ENCODE peak calls at places on chromosomes 3 and 15, in five cellular contexts. X is B cell, G is endothelial cell, I is MM.1S, W is astrocyte of the spinal cord. P is an unnamed sample.

GRCh38 chr3:176799675-176800074 is 397.6 kb downstream of the TBL1XR1 start:
- DNase-seq in X (no peak), G (no peak), I (no peak), W (no peak), P (no peak)

GRCh38 chr3:177193706-177194268 is 3.5 kb downstream of the TBL1XR1 start:
- DNase-seq in X (no peak), G (no peak), I (no peak), W (no peak), P (no peak)

GRCh38 chr3:113697192-113698090 is 999 bp upstream of the USF3 start:
- DNase-seq in X (peak), G (no peak), I (peak), W (no peak), P (peak)

GRCh38 chr3:46695177-46695961 is 1.9 kb upstream of the ALS2CL start:
- DNase-seq in X (no peak), G (peak), I (peak), W (no peak), P (peak)

GRCh38 chr15:101530224-101530958 is 40.9 kb upstream of the PCSK6 start:
- DNase-seq in X (no peak), G (no peak), I (no peak), W (no peak), P (no peak)

GRCh38 chr3:53577486-53577885 is 83.1 kb downstream of the CACNA1D start:
- DNase-seq in X (no peak), G (no peak), I (no peak), W (no peak), P (no peak)

GRCh38 chr15:77836116-77836798 is 203.5 kb upstream of the LINGO1 start:
- DNase-seq in X (no peak), G (no peak), I (no peak), W (peak), P (no peak)

GRCh38 chr3:133891662-133892389 is 3.9 kb downstream of the RAB6B start:
- DNase-seq in X (no peak), G (no peak), I (no peak), W (no peak), P (no peak)

GRCh38 chr3:143121240-143122088 is 1.9 kb downstream of the CHST2 start:
- DNase-seq in X (no peak), G (peak), I (no peak), W (peak), P (peak)

GRCh38 chr3:153026026-153026425 is 136.0 kb upstream of the RAP2B start:
- DNase-seq in X (no peak), G (no peak), I (peak), W (peak), P (no peak)

GRCh38 chr15:39631357-39631756 is 50.5 kb downstream of the THBS1 start:
- DNase-seq in X (no peak), G (no peak), I (no peak), W (peak), P (peak)

GRCh38 chr3:52278510-52279069 is at the start of gene WDR82:
- DNase-seq in X (peak), G (peak), I (peak), W (peak), P (peak)

GRCh38 chr3:64444619-64445317 is 219.5 kb upstream of the PRICKLE2 start:
- DNase-seq in X (no peak), G (no peak), I (peak), W (no peak), P (no peak)

GRCh38 chr3:64141476-64141875 is 83.8 kb downstream of the PRICKLE2 start:
- DNase-seq in X (no peak), G (no peak), I (no peak), W (peak), P (no peak)

GRCh38 chr15:72141171-72142084 is 23.2 kb downstream of the SENP8 start:
- DNase-seq in X (no peak), G (no peak), I (peak), W (no peak), P (peak)

GRCh38 chr3:188058569-188059184 is 95.3 kb upstream of the LPP start:
- DNase-seq in X (no peak), G (no peak), I (no peak), W (no peak), P (no peak)

GRCh38 chr3:179811321-179812095 is 158.7 kb downstream of the USP13 start:
- DNase-seq in X (peak), G (peak), I (peak), W (peak), P (peak)

GRCh38 chr3:183809209-183809608 is 16.2 kb downstream of the MAP6D1 start:
- DNase-seq in X (no peak), G (no peak), I (no peak), W (no peak), P (no peak)

GRCh38 chr3:47420511-47421484 is 40.0 kb downstream of the PTPN23 start:
- DNase-seq in X (peak), G (peak), I (peak), W (peak), P (peak)

GRCh38 chr3:52498134-52499054 is 3.3 kb downstream of the STAB1 start:
- DNase-seq in X (peak), G (no peak), I (no peak), W (peak), P (no peak)

GRCh38 chr3:49841126-49841525 is 15.2 kb downstream of the TRAIP start:
- DNase-seq in X (no peak), G (peak), I (no peak), W (peak), P (peak)

GRCh38 chr15:89685995-89686394 is 4.6 kb downstream of the PEX11A start:
- DNase-seq in X (no peak), G (no peak), I (no peak), W (no peak), P (no peak)

GRCh38 chr15:88658972-88659931 is 20.4 kb downstream of the ISG20 start:
- DNase-seq in X (peak), G (no peak), I (no peak), W (peak), P (no peak)

GRCh38 chr3:42031808-42032475 is 59.2 kb upstream of the TRAK1 start:
- DNase-seq in X (no peak), G (no peak), I (no peak), W (peak), P (no peak)

GRCh38 chr3:20405731-20406130 is 219.7 kb upstream of the SGO1 start:
- DNase-seq in X (no peak), G (no peak), I (no peak), W (peak), P (no peak)

GRCh38 chr3:146187334-146187950 is 26.5 kb upstream of the PLOD2 start:
- DNase-seq in X (no peak), G (peak), I (peak), W (peak), P (peak)

GRCh38 chr3:71195492-71195891 is 388.0 kb downstream of the FOXP1 start:
- DNase-seq in X (no peak), G (no peak), I (no peak), W (peak), P (no peak)

GRCh38 chr3:71197841-71198565 is 385.5 kb downstream of the FOXP1 start:
- DNase-seq in X (no peak), G (no peak), I (no peak), W (no peak), P (no peak)

GRCh38 chr3:71191031-71191482 is 392.5 kb downstream of the FOXP1 start:
- DNase-seq in X (no peak), G (no peak), I (no peak), W (no peak), P (no peak)

GRCh38 chr3:71189480-71189879 is 394.0 kb downstream of the FOXP1 start:
- DNase-seq in X (no peak), G (no peak), I (no peak), W (peak), P (peak)

DNA sequence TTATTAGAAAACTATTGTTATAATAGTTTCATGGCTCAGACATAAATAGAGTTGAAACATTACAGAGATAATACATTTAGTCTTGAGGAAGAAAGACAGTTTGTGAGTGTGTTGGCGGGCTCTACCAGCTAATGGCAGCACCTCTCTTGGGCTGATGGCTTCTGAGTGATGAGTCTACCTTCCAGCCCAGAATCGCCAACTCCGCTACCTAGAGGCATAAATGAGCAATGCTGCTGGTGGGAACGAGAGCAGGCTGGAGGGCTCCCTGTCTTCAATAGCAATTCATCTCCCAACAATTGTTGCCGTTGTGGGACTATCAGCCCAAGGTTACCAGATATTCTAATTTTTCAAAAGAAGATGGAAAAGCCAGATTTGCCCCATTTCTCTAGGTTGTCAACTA is 388.7 kb downstream of the FOXP1 start:
- DNase-seq in X (no peak), G (no peak), I (no peak), W (no peak), P (no peak)
- TF ChIP-seq CTCF in X (no peak), G (no peak), I (no peak), W (no peak), P (no peak)

GRCh38 chr15:32935139-32935538 is 217.3 kb downstream of the GREM1 start:
- DNase-seq in X (no peak), G (no peak), I (no peak), W (no peak), P (no peak)

GRCh38 chr15:32941823-32942222 is 224.0 kb downstream of the GREM1 start:
- DNase-seq in X (no peak), G (no peak), I (no peak), W (no peak), P (no peak)

GRCh38 chr15:32933241-32933640 is 215.4 kb downstream of the GREM1 start:
- DNase-seq in X (no peak), G (no peak), I (no peak), W (no peak), P (no peak)

DNA sequence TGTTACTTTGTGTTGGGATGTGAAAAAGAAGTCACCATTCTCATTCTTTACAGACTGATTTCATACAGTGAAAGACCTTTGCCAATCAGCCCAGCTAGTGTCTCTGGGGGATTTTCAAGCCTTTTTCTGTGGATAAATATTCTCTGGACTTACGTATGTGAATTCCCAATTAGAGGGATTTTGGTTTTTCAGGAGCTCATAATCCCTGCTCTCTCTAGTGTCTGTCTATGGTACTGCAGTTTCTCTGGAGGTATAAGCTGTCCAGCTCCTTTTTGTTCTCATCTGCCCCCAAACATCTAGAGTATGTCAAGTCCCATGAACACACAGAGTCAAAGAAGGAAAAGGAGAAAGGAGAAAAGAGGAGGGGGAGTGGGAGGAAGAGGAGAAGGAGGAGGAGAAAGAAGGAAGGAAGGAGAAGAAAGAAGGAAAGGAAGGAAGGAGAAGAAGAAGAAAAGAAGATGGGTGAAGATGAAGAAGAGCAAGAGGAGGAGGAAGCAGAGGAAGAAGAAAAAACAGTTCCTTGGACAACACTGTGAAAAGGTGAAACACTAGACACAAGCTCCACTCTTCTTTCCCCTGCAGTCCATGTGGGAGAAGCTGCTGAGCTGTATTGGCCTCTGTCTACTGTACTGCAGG is 218.6 kb downstream of the GREM1 start:
- DNase-seq in X (no peak), G (no peak), I (no peak), W (peak), P (no peak)
- TF ChIP-seq CTCF in X (peak), G (peak), I (peak), W (peak), P (no peak)

DNA sequence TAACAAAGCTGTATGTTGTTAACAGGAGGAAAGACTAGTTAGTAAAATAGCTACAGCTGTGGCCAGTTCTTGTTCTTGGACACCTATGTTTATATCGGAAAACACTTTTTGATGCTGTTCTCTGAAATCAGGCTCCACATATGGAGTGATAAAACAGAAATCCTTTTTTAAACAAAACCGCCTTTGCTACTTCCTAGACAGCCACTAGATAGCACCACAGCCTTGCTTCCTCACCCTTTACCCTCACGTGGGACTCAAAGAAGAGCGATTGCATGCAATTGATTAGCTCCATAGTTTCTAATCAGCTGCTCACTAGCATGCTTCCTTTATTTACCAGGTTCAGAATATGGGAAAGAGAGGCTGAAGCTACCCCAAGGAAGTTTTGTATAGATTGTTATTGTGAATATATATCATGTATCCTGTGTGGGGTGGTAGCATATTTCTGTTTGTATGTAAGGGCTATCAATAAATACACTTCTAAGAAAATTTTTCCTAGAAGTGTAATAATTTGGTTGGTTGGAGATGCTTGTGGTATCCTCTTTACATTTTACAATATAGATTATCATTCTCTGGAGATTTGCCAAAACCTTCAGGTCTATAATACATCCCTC is 4.3 kb upstream of the MTFMT start:
- DNase-seq in X (no peak), G (no peak), I (peak), W (peak), P (peak)
- TF ChIP-seq CTCF in X (no peak), G (no peak), I (peak), W (peak), P (peak)

GRCh38 chr3:3827111-3827510 is 27.9 kb downstream of the LRRN1 start:
- DNase-seq in X (no peak), G (no peak), I (peak), W (no peak), P (no peak)

GRCh38 chr3:3825025-3825424 is 25.8 kb downstream of the LRRN1 start:
- DNase-seq in X (no peak), G (no peak), I (no peak), W (no peak), P (no peak)

GRCh38 chr3:3817870-3818269 is 18.6 kb downstream of the LRRN1 start:
- DNase-seq in X (no peak), G (no peak), I (no peak), W (no peak), P (no peak)

DNA sequence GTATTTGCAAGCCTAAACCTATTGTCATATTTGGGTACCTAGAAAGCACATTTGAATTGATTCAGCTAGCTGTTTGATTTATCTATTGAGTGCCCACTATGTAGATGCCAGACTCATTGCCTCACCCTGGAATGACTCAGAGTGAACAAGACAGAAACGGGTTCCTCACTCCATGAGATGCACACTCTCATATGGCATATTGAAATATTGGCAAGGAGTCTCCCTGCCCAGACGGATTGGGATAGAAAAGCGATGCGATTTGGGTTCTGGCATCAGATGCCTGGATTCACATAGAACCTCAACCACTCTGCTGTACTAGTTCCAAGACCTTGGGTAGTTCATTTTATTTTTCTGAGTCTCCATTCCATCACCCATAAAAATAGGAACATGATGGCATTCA is 22.5 kb downstream of the LRRN1 start:
- DNase-seq in X (no peak), G (no peak), I (no peak), W (no peak), P (no peak)
- TF ChIP-seq CTCF in X (no peak), G (no peak), I (no peak), W (no peak), P (no peak)

DNA sequence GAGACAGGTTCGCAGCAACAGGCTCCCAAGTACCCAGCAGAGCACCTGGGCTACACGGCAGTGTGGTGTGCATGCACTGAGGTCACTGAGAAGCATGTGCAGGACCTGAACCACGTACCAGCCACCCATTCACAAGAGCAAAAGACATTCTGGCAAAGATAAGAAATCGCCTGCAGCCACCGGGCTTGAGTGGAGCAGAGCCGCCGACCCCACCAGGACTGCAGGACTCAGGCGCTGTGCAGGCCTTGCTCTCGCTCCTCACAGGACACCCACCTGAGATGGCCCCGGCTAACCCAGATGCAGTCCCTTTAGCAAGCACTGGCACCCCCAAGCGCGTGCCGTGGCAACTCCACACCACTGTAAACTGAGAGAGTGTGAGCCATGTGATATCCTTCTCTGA is 32.3 kb upstream of the OCA2 start:
- DNase-seq in X (no peak), G (no peak), I (no peak), W (no peak), P (no peak)
- TF ChIP-seq CTCF in X (no peak), G (no peak), I (no peak), W (no peak), P (no peak)

DNA sequence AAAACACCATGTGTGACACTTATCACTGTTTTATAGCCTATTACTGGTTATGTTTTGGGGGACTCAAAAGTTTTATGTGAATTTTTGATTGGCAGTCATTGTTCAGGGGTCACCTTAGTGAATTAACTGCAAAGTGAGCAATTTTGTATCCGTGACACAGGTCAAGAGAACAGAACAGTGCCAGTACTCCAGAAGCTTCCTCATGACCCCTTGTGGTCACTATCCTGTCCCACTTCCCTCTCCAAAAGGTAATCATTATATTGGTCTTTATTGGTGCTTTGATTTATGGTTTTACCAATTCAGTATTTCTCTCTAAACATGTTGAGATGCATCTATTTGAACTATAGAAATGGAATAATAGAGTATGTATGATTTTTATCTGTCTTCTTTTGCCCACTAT is 107.1 kb downstream of the STT3B start:
- DNase-seq in X (no peak), G (no peak), I (no peak), W (no peak), P (no peak)
- TF ChIP-seq CTCF in X (no peak), G (no peak), I (no peak), W (no peak), P (no peak)